ENCODE peak calls at places on chromosome 1, in five cellular contexts. T is mucosa of descending colon, D is pancreas, V is fibroblast of the aortic adventitia, H is epithelial cell of esophagus. Z is an unnamed sample.

GRCh38 chr1:162631546-162632233 is 574 bp upstream of the DDR2 start:
- DNase-seq in H (no peak), D (no peak), V (peak), T (no peak), Z (peak)

GRCh38 chr1:63557365-63557987 is 34.2 kb downstream of the EFCAB7 start:
- DNase-seq in H (peak), D (peak), V (peak), T (no peak), Z (peak)

GRCh38 chr1:155205035-155205434 is 2.7 kb downstream of the THBS3 start:
- DNase-seq in D (no peak), H (no peak), V (no peak), T (no peak), Z (no peak)

GRCh38 chr1:109476825-109477224 is 6.9 kb upstream of the ATXN7L2 start:
- DNase-seq in T (no peak), V (no peak), D (no peak), H (no peak), Z (no peak)

GRCh38 chr1:36208978-36209708 is 15.1 kb upstream of the THRAP3 start:
- DNase-seq in V (peak), D (no peak), H (no peak), T (no peak), Z (no peak)

GRCh38 chr1:77639056-77639455 is 43.4 kb downstream of the ZZZ3 start:
- DNase-seq in H (peak), D (no peak), V (peak), T (no peak), Z (peak)

GRCh38 chr1:61076728-61077675 is 5.4 kb upstream of the NFIA start:
- DNase-seq in H (peak), D (peak), T (peak), V (peak), Z (peak)

GRCh38 chr1:98502937-98503336 is 158.6 kb upstream of the SNX7 start:
- DNase-seq in D (no peak), T (no peak), H (no peak), V (no peak), Z (no peak)

Z was measured in HCEC 1CT.